ENCODE peak calls at places on chromosomes 16 and 17, in seven cellular contexts. T is body of pancreas, C is upper lobe of right lung, K is IMR-90, L is cardiac muscle cell, H is HCT116, P is fibroblast of lung. F is an unnamed sample. For H3K9me3, the result is how much of the 10 kb centered on the place peaks cover.

GRCh38 chr16:75471723-75472634 is 7.5 kb upstream of the TMEM170A start:
- DNase-seq in T (peak), C (peak), K (peak), L (peak), H (no peak), P (peak), F (peak)

GRCh38 chr17:73293480-73293911 is 18.3 kb downstream of the CDC42EP4 start:
- DNase-seq in T (peak), C (peak), K (peak), L (peak), H (peak), P (peak), F (no peak)

GRCh38 chr17:6712058-6712853 is 913 bp downstream of the SLC13A5 start:
- DNase-seq in T (no peak), C (no peak), K (no peak), L (peak), H (no peak), P (peak), F (no peak)

GRCh38 chr17:81865733-81866439 is 5.3 kb downstream of the ARHGDIA start:
- DNase-seq in T (peak), C (no peak), K (no peak), L (peak), H (no peak), P (no peak), F (no peak)

GRCh38 chr17:67068999-67069398 is 24.6 kb downstream of the CACNG1 start:
- DNase-seq in T (no peak), C (no peak), K (peak), L (no peak), H (no peak), P (peak), F (no peak)

GRCh38 chr16:28140788-28141618 is 70.8 kb downstream of the XPO6 start:
- DNase-seq in T (peak), C (no peak), K (no peak), L (no peak), H (no peak), P (no peak), F (no peak)

GRCh38 chr17:82331345-82331939 is 2.1 kb downstream of the SECTM1 start:
- DNase-seq in T (no peak), C (peak), K (no peak), L (no peak), H (no peak), P (no peak), F (no peak)

GRCh38 chr17:73360961-73361761 is 49.4 kb upstream of the CDC42EP4 start:
- DNase-seq in T (peak), C (no peak), K (no peak), L (no peak), H (no peak), P (no peak), F (no peak)

GRCh38 chr17:4329838-4330237 is 36.6 kb downstream of the UBE2G1 start:
- DNase-seq in T (no peak), C (no peak), K (peak), L (peak), H (peak), P (peak), F (peak)

GRCh38 chr17:8068736-8069586 is 18.6 kb downstream of the ALOX12B start:
- DNase-seq in T (no peak), C (peak), K (no peak), L (no peak), H (no peak), P (no peak), F (no peak)

GRCh38 chr17:73196500-73196899 is 3.6 kb downstream of the COG1 start:
- DNase-seq in T (peak), C (no peak), K (no peak), L (peak), H (no peak), P (peak), F (no peak)

GRCh38 chr17:81251943-81252301 is 12.8 kb downstream of the NDUFAF8 start:
- DNase-seq in T (no peak), C (no peak), K (no peak), L (no peak), H (no peak), P (no peak), F (no peak)

GRCh38 chr17:80863626-80864025 is 128.0 kb upstream of the CHMP6 start:
- DNase-seq in T (no peak), C (no peak), K (no peak), L (no peak), H (no peak), P (no peak), F (no peak)

GRCh38 chr16:88522276-88522949 is 47.8 kb upstream of the ZC3H18 start:
- DNase-seq in T (no peak), C (no peak), K (no peak), L (no peak), H (no peak), P (no peak), F (no peak)

GRCh38 chr17:16325964-16326363 is 27.3 kb downstream of the CENPV start:
- DNase-seq in T (no peak), C (no peak), K (no peak), L (no peak), H (no peak), P (no peak), F (no peak)

GRCh38 chr16:31052131-31052530 is 18.8 kb downstream of the STX4 start:
- DNase-seq in T (no peak), C (no peak), K (peak), L (peak), H (peak), P (peak), F (peak)

GRCh38 chr16:56530872-56531271 is 11.0 kb upstream of the BBS2 start:
- DNase-seq in T (no peak), C (no peak), K (no peak), L (no peak), H (no peak), P (peak), F (no peak)

GRCh38 chr17:72173475-72174116 is 52.8 kb downstream of the SOX9 start:
- DNase-seq in T (peak), C (no peak), K (peak), L (no peak), H (no peak), P (peak), F (no peak)

GRCh38 chr17:81271226-81271625 is 23.9 kb downstream of the SLC38A10 start:
- DNase-seq in T (no peak), C (no peak), K (no peak), L (no peak), H (no peak), P (no peak), F (no peak)

GRCh38 chr16:10616744-10617640 is 36.6 kb upstream of the EMP2 start:
- DNase-seq in T (peak), C (peak), K (peak), L (peak), H (peak), P (peak), F (no peak)

GRCh38 chr17:35289222-35289621 is 46.4 kb downstream of the SLFN5 start:
- DNase-seq in T (no peak), C (no peak), K (no peak), L (no peak), H (no peak), P (no peak), F (no peak)

GRCh38 chr16:76650579-76650978 is 373.4 kb downstream of the CNTNAP4 start:
- DNase-seq in T (no peak), C (no peak), K (no peak), L (no peak), H (no peak), P (no peak), F (no peak)

GRCh38 chr16:24723663-24724062 is 5.8 kb upstream of the TNRC6A start:
- DNase-seq in T (no peak), C (no peak), K (peak), L (no peak), H (no peak), P (peak), F (no peak)

GRCh38 chr17:69523252-69523861 is 108.9 kb downstream of the MAP2K6 start:
- DNase-seq in T (peak), C (no peak), K (peak), L (peak), H (peak), P (peak), F (peak)

GRCh38 chr16:12231666-12232065 is 255.1 kb downstream of the SNX29 start:
- DNase-seq in T (no peak), C (no peak), K (peak), L (no peak), H (no peak), P (peak), F (peak)

GRCh38 chr17:58336456-58337094 is 8.0 kb upstream of the TSPOAP1 start:
- DNase-seq in T (no peak), C (peak), K (peak), L (peak), H (no peak), P (peak), F (no peak)
- H3K27ac ChIP-seq in T (peak), C (peak), K (peak), L (peak), H (peak), P (peak), F (peak)

GRCh38 chr16:35252356-35252936 is 1793.0 kb downstream of the TP53TG3F start:
- DNase-seq in T (no peak), C (no peak), K (peak), L (peak), H (no peak), P (peak), F (no peak)
- H3K9me3 ChIP-seq in T (under half), C (under half), K (under half), L (under half), H (under half), P (under half), F (under half)

GRCh38 chr17:42340691-42341127 is 47.5 kb downstream of the STAT3 start:
- DNase-seq in T (no peak), C (no peak), K (no peak), L (no peak), H (no peak), P (no peak), F (no peak)
- H3K27ac ChIP-seq in T (no peak), C (no peak), K (no peak), L (peak), H (no peak), P (no peak), F (no peak)

DNA sequence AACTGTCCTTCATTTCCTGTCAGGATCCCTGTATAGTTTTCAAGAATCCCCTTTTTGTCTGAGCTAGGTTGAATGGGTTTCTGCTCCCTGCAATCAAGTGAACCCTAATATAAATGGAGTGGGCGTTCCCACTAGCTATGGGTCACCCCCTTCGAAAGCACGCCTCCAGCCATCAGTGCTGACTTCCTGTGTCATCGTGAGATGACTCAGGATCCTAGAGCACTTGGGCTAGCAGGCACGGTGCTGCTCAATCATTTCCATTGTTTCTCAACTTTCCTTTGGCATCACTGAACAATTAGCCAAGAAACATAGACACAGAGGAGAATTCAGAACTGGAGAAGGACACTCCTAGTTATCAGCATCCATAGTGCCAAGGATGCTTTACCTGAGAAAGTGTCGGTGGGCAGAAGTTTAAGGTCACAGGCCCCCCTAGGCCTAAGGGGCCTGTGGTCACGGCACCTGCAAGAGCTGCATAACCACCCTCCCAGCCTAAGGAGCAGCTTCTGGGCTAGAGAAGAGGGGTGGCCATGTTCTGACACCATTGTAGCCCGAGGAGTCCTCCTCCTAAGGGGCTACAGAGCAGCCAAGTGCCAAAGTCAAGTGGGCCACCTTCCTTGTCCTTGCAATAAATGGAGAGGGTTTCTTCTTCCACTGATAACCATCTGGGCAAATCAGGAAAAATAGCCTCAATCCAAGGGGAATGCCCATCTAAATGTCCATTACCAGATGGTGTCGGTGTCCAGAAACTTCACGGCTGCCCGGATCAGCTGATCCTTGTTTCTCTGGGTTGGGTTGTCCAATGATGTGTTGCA is 13.2 kb downstream of the ATPAF2 start:
- DNase-seq in T (no peak), C (no peak), K (peak), L (peak), H (no peak), P (peak), F (no peak)
- H3K9me3 ChIP-seq in T (under half), C (under half), K (under half), L (under half), H (under half), P (under half), F (under half)

GRCh38 chr17:32875230-32875903 is 1.6 kb downstream of the MYO1D start:
- DNase-seq in T (no peak), C (no peak), K (no peak), L (no peak), H (no peak), P (no peak), F (no peak)
- H3K27ac ChIP-seq in T (peak), C (peak), K (no peak), L (no peak), H (no peak), P (no peak), F (no peak)

GRCh38 chr16:35560637-35560984 is 2101.2 kb downstream of the TP53TG3F start:
- DNase-seq in T (no peak), C (no peak), K (no peak), L (no peak), H (no peak), P (no peak), F (no peak)
- H3K9me3 ChIP-seq in T (under half), C (under half), K (under half), L (under half), H (under half), P (under half), F (under half)

GRCh38 chr16:6864670-6865069 is 468.0 kb upstream of the RBFOX1 start:
- DNase-seq in T (no peak), C (no peak), K (no peak), L (no peak), H (no peak), P (no peak), F (no peak)

GRCh38 chr16:6864244-6864643 is 468.4 kb upstream of the RBFOX1 start:
- DNase-seq in T (no peak), C (no peak), K (no peak), L (no peak), H (no peak), P (no peak), F (no peak)

GRCh38 chr16:6861136-6861535 is 471.5 kb upstream of the RBFOX1 start:
- DNase-seq in T (no peak), C (no peak), K (no peak), L (no peak), H (no peak), P (no peak), F (no peak)

GRCh38 chr16:6862058-6862457 is 470.6 kb upstream of the RBFOX1 start:
- DNase-seq in T (no peak), C (no peak), K (no peak), L (no peak), H (no peak), P (no peak), F (no peak)

GRCh38 chr16:6863135-6863534 is 469.5 kb upstream of the RBFOX1 start:
- DNase-seq in T (no peak), C (no peak), K (no peak), L (no peak), H (no peak), P (no peak), F (no peak)
- H3K27ac ChIP-seq in T (no peak), C (no peak), K (no peak), L (no peak), H (no peak), P (no peak), F (no peak)

GRCh38 chr16:2048116-2048543 is 345 bp downstream of the TSC2 start:
- DNase-seq in T (no peak), C (no peak), K (no peak), L (no peak), H (no peak), P (no peak), F (no peak)
- H3K9me3 ChIP-seq in T (under half), C (under half), K (under half), L (under half), H (under half), P (under half), F (under half)

DNA sequence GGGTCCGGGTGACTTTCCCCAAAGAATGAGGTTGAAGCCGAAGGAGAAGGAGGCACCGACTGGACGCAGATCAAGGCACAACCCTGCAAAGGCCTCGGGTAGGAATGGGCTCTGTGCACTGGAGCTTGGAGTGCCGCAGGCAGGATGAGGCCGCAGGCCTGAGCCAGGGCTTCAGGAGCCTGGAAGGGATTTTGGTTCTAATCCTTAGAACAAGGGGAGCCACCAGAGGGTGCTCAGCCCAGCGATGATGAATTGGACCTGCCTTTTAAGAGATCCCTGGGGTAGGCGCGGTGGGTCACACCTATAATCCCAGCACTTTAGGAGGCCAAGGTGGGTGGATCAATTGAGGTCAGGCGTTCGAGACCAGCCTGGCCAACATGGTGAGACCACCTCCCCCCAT is 8.1 kb downstream of the CIBAR2 start:
- DNase-seq in T (no peak), C (no peak), K (no peak), L (no peak), H (no peak), P (no peak), F (no peak)
- H3K27ac ChIP-seq in T (no peak), C (no peak), K (no peak), L (no peak), H (no peak), P (no peak), F (no peak)

GRCh38 chr16:68577352-68577853 is 38.3 kb downstream of the ZFP90 start:
- DNase-seq in T (no peak), C (no peak), K (no peak), L (no peak), H (no peak), P (no peak), F (no peak)

GRCh38 chr16:68575082-68575481 is 36.0 kb downstream of the ZFP90 start:
- DNase-seq in T (no peak), C (no peak), K (no peak), L (no peak), H (no peak), P (no peak), F (no peak)

DNA sequence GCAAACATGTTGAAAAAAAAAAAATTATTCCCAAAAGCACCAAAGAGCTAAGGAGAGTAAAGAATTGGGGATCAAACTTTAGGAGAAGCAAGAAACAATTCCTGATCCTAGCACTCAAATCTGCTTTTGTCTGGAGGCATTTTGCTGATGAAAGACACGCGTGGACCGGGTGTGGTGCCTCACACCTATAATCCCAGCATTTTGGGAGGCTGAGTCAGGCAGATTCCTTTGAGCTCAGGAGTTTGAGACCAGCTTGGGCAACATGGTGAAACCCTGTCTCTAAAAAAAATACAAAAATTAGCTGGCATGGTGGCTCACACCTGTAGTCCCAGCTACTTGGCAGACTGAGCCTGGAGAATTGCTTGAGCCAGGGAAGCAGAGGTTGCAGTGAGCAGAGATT is 35.4 kb downstream of the ZFP90 start:
- DNase-seq in T (no peak), C (no peak), K (no peak), L (no peak), H (no peak), P (no peak), F (no peak)
- H3K9me3 ChIP-seq in T (under half), C (half or more), K (half or more), L (under half), H (under half), P (under half), F (half or more)

F was measured in AG04450.